ENCODE peak calls at places on chromosomes 2 and 18, in four cellular contexts. R is mesendoderm, C is NCI-H1930, Y is RCC 7860. V is an unnamed sample.

GRCh38 chr2:189783451-189783926 is 650 bp downstream of the ORMDL1 start:
- DNase-seq in C (no peak), Y (no peak), R (no peak), V (peak; percentile 11)

GRCh38 chr2:96867756-96868554 is 1.9 kb downstream of the SEMA4C start:
- DNase-seq in Y (no peak), C (no peak), R (peak; percentile 26), V (no peak)

GRCh38 chr18:31275722-31276463 is 42.1 kb upstream of the DSG1 start:
- DNase-seq in Y (no peak), R (no peak), C (no peak), V (no peak)

GRCh38 chr2:134169788-134170187 is 84.1 kb upstream of the MGAT5 start:
- DNase-seq in Y (no peak), C (no peak), R (no peak), V (no peak)

GRCh38 chr2:240401308-240401707 is 34.2 kb upstream of the GPC1 start:
- DNase-seq in Y (no peak), C (no peak), R (no peak), V (peak; percentile 33)

GRCh38 chr2:42105330-42106256 is 57.8 kb downstream of the PKDCC start:
- DNase-seq in C (no peak), Y (no peak), R (no peak), V (no peak)

GRCh38 chr2:64017811-64018714 is 1.2 kb downstream of the VPS54 start:
- DNase-seq in R (peak; percentile 31), C (no peak), Y (no peak), V (no peak)

GRCh38 chr2:188176626-188177025 is 115.0 kb upstream of the GULP1 start:
- DNase-seq in C (no peak), R (no peak), Y (no peak), V (no peak)

GRCh38 chr2:68936462-68936861 is 16.2 kb downstream of the GKN2 start:
- DNase-seq in Y (peak; percentile 63), R (no peak), C (no peak), V (no peak)

GRCh38 chr2:191020742-191021381 is 6.9 kb upstream of the STAT1 start:
- DNase-seq in C (no peak), Y (peak; percentile 63), R (no peak), V (no peak)

GRCh38 chr2:28735511-28735910 is 16.1 kb upstream of the PPP1CB start:
- DNase-seq in C (no peak), Y (no peak), R (no peak), V (no peak)

GRCh38 chr2:36380624-36381481 is 25.3 kb downstream of the CRIM1 start:
- DNase-seq in Y (peak; percentile 95), C (no peak), R (peak; percentile 97), V (peak; percentile 66)

GRCh38 chr2:23519334-23519651 is 134.3 kb downstream of the KLHL29 start:
- DNase-seq in Y (no peak), R (no peak), C (no peak), V (peak; percentile 51)

GRCh38 chr18:67980241-67980640 is 463.7 kb upstream of the DSEL start:
- DNase-seq in Y (no peak), C (no peak), R (no peak), V (no peak)

GRCh38 chr18:60053747-60054304 is 154.0 kb downstream of the PMAIP1 start:
- DNase-seq in R (peak; percentile 84), Y (peak; percentile 99), C (no peak), V (no peak)

V was measured in H7.